ENCODE peak calls at places on chromosomes 6 and 20, in six cellular contexts. One of them, this sample, is unnamed.
A peak's percentile ranks its signal among the peaks of the same experiment; 100 is the strongest.

GRCh38 chr6:37137201-37137880 is 32.6 kb upstream of the PIM1 start:
- DNase-seq in WTC11: peak; percentile 49
- DNase-seq in HCT116: peak; percentile 68
- DNase-seq in GM12878: no peak
- DNase-seq in HepG2: peak; percentile 93
- DNase-seq in H1: no peak
- DNase-seq in this sample: no peak

GRCh38 chr6:21738180-21739094 is 144.9 kb downstream of the SOX4 start:
- DNase-seq in WTC11: no peak
- DNase-seq in HCT116: no peak
- DNase-seq in GM12878: no peak
- DNase-seq in HepG2: no peak
- DNase-seq in H1: no peak
- DNase-seq in this sample: no peak

GRCh38 chr20:11001767-11002540 is 328.2 kb upstream of the JAG1 start:
- DNase-seq in WTC11: no peak
- DNase-seq in HCT116: peak; percentile 95
- DNase-seq in GM12878: no peak
- DNase-seq in HepG2: peak; percentile 74
- DNase-seq in H1: peak; percentile 17
- DNase-seq in this sample: no peak

GRCh38 chr6:17957488-17957887 is 29.9 kb downstream of the KIF13A start:
- DNase-seq in WTC11: no peak
- DNase-seq in HCT116: no peak
- DNase-seq in GM12878: peak; percentile 3
- DNase-seq in HepG2: no peak
- DNase-seq in H1: no peak
- DNase-seq in this sample: no peak

GRCh38 chr6:13012977-13013680 is 296.6 kb downstream of the PHACTR1 start:
- DNase-seq in WTC11: peak; percentile 84
- DNase-seq in HCT116: no peak
- DNase-seq in GM12878: no peak
- DNase-seq in HepG2: no peak
- DNase-seq in H1: peak; percentile 58
- DNase-seq in this sample: no peak

GRCh38 chr6:167567142-167568033 is 242.5 kb downstream of the TTLL2 start:
- DNase-seq in WTC11: no peak
- DNase-seq in HCT116: no peak
- DNase-seq in GM12878: no peak
- DNase-seq in HepG2: no peak
- DNase-seq in H1: no peak
- DNase-seq in this sample: no peak

GRCh38 chr6:21678990-21679389 is 85.4 kb downstream of the SOX4 start:
- DNase-seq in WTC11: no peak
- DNase-seq in HCT116: no peak
- DNase-seq in GM12878: no peak
- DNase-seq in HepG2: peak; percentile 43
- DNase-seq in H1: no peak
- DNase-seq in this sample: no peak

GRCh38 chr6:56246941-56247653 is at the start of gene COL21A1:
- DNase-seq in WTC11: peak; percentile 91
- DNase-seq in HCT116: no peak
- DNase-seq in GM12878: no peak
- DNase-seq in HepG2: no peak
- DNase-seq in H1: peak; percentile 75
- DNase-seq in this sample: no peak

GRCh38 chr6:153616506-153616905 is 422.5 kb upstream of the OPRM1 start:
- DNase-seq in WTC11: peak; percentile 31
- DNase-seq in HCT116: no peak
- DNase-seq in GM12878: no peak
- DNase-seq in HepG2: no peak
- DNase-seq in H1: peak; percentile 33
- DNase-seq in this sample: no peak

GRCh38 chr20:33908351-33908750 is 85.4 kb upstream of the RALY start:
- DNase-seq in WTC11: no peak
- DNase-seq in HCT116: no peak
- DNase-seq in GM12878: no peak
- DNase-seq in HepG2: no peak
- DNase-seq in H1: no peak
- DNase-seq in this sample: no peak

GRCh38 chr6:50822078-50822476 is 3.4 kb downstream of the TFAP2B start:
- DNase-seq in WTC11: no peak
- DNase-seq in HCT116: no peak
- DNase-seq in GM12878: no peak
- DNase-seq in HepG2: no peak
- DNase-seq in H1: no peak
- DNase-seq in this sample: no peak

GRCh38 chr6:129575378-129576118 is 134.4 kb downstream of the ARHGAP18 start:
- DNase-seq in WTC11: no peak
- DNase-seq in HCT116: peak; percentile 27
- DNase-seq in GM12878: no peak
- DNase-seq in HepG2: peak; percentile 42
- DNase-seq in H1: no peak
- DNase-seq in this sample: peak; percentile 16

GRCh38 chr20:34562643-34563042 is 4.1 kb downstream of the MAP1LC3A start:
- DNase-seq in WTC11: peak; percentile 53
- DNase-seq in HCT116: no peak
- DNase-seq in GM12878: no peak
- DNase-seq in HepG2: peak; percentile 31
- DNase-seq in H1: no peak
- DNase-seq in this sample: no peak

GRCh38 chr20:51573576-51574243 is 31.2 kb upstream of the NFATC2 start:
- DNase-seq in WTC11: no peak
- DNase-seq in HCT116: no peak
- DNase-seq in GM12878: no peak
- DNase-seq in HepG2: no peak
- DNase-seq in H1: no peak
- DNase-seq in this sample: no peak

GRCh38 chr20:52972190-52972937 is at the start of gene TSHZ2:
- DNase-seq in WTC11: peak; percentile 41
- DNase-seq in HCT116: no peak
- DNase-seq in GM12878: no peak
- DNase-seq in HepG2: peak; percentile 24
- DNase-seq in H1: no peak
- DNase-seq in this sample: no peak

GRCh38 chr6:106275692-106276091 is 49.9 kb downstream of the ATG5 start:
- DNase-seq in WTC11: no peak
- DNase-seq in HCT116: no peak
- DNase-seq in GM12878: no peak
- DNase-seq in HepG2: no peak
- DNase-seq in H1: no peak
- DNase-seq in this sample: no peak

GRCh38 chr6:8180327-8181161 is 78.2 kb upstream of the EEF1E1 start:
- DNase-seq in WTC11: no peak
- DNase-seq in HCT116: no peak
- DNase-seq in GM12878: no peak
- DNase-seq in HepG2: no peak
- DNase-seq in H1: no peak
- DNase-seq in this sample: no peak

GRCh38 chr6:56863366-56863765 is 91.5 kb upstream of the BEND6 start:
- DNase-seq in WTC11: no peak
- DNase-seq in HCT116: no peak
- DNase-seq in GM12878: no peak
- DNase-seq in HepG2: peak; percentile 49
- DNase-seq in H1: no peak
- DNase-seq in this sample: no peak

GRCh38 chr6:14275493-14275851 is 157.9 kb downstream of the CD83 start:
- DNase-seq in WTC11: no peak
- DNase-seq in HCT116: no peak
- DNase-seq in GM12878: no peak
- DNase-seq in HepG2: no peak
- DNase-seq in H1: no peak
- DNase-seq in this sample: no peak

GRCh38 chr20:56527521-56527920 is 3.0 kb downstream of the FAM209A start:
- DNase-seq in WTC11: no peak
- DNase-seq in HCT116: no peak
- DNase-seq in GM12878: no peak
- DNase-seq in HepG2: no peak
- DNase-seq in H1: no peak
- DNase-seq in this sample: no peak

GRCh38 chr20:50877232-50877631 is 54.0 kb downstream of the ADNP start:
- DNase-seq in WTC11: no peak
- DNase-seq in HCT116: no peak
- DNase-seq in GM12878: no peak
- DNase-seq in HepG2: no peak
- DNase-seq in H1: no peak
- DNase-seq in this sample: no peak

GRCh38 chr20:46899619-46900018 is 5.0 kb downstream of the EYA2 start:
- DNase-seq in WTC11: no peak
- DNase-seq in HCT116: no peak
- DNase-seq in GM12878: no peak
- DNase-seq in HepG2: no peak
- DNase-seq in H1: no peak
- DNase-seq in this sample: no peak

GRCh38 chr6:47188588-47189021 is 121.1 kb downstream of the TNFRSF21 start:
- DNase-seq in WTC11: no peak
- DNase-seq in HCT116: peak; percentile 80
- DNase-seq in GM12878: no peak
- DNase-seq in HepG2: peak; percentile 95
- DNase-seq in H1: peak; percentile 17
- DNase-seq in this sample: no peak

GRCh38 chr20:46998497-46999190 is 104.0 kb downstream of the EYA2 start:
- DNase-seq in WTC11: peak; percentile 30
- DNase-seq in HCT116: no peak
- DNase-seq in GM12878: no peak
- DNase-seq in HepG2: no peak
- DNase-seq in H1: no peak
- DNase-seq in this sample: no peak

GRCh38 chr6:2108700-2109306 is 136.6 kb downstream of the GMDS start:
- DNase-seq in WTC11: no peak
- DNase-seq in HCT116: no peak
- DNase-seq in GM12878: no peak
- DNase-seq in HepG2: peak; percentile 20
- DNase-seq in H1: no peak
- DNase-seq in this sample: no peak
- TF ChIP-seq ATF3 in WTC11: no peak
- TF ChIP-seq ATF3 in HCT116: no peak
- TF ChIP-seq ATF3 in GM12878: no peak
- TF ChIP-seq ATF3 in HepG2: no peak
- TF ChIP-seq ATF3 in H1: no peak
- TF ChIP-seq ATF3 in this sample: no peak

GRCh38 chr6:169173532-169174268 is 79.9 kb downstream of the THBS2 start:
- DNase-seq in WTC11: no peak
- DNase-seq in HCT116: no peak
- DNase-seq in GM12878: no peak
- DNase-seq in HepG2: no peak
- DNase-seq in H1: no peak
- DNase-seq in this sample: no peak

GRCh38 chr6:169177516-169178196 is 76.0 kb downstream of the THBS2 start:
- DNase-seq in WTC11: no peak
- DNase-seq in HCT116: no peak
- DNase-seq in GM12878: no peak
- DNase-seq in HepG2: no peak
- DNase-seq in H1: no peak
- DNase-seq in this sample: no peak

GRCh38 chr6:169174516-169175359 is 78.9 kb downstream of the THBS2 start:
- DNase-seq in WTC11: no peak
- DNase-seq in HCT116: no peak
- DNase-seq in GM12878: no peak
- DNase-seq in HepG2: no peak
- DNase-seq in H1: no peak
- DNase-seq in this sample: peak; percentile 74

GRCh38 chr6:169175360-169175887 is 78.2 kb downstream of the THBS2 start:
- DNase-seq in WTC11: no peak
- DNase-seq in HCT116: no peak
- DNase-seq in GM12878: no peak
- DNase-seq in HepG2: no peak
- DNase-seq in H1: no peak
- DNase-seq in this sample: no peak

DNA sequence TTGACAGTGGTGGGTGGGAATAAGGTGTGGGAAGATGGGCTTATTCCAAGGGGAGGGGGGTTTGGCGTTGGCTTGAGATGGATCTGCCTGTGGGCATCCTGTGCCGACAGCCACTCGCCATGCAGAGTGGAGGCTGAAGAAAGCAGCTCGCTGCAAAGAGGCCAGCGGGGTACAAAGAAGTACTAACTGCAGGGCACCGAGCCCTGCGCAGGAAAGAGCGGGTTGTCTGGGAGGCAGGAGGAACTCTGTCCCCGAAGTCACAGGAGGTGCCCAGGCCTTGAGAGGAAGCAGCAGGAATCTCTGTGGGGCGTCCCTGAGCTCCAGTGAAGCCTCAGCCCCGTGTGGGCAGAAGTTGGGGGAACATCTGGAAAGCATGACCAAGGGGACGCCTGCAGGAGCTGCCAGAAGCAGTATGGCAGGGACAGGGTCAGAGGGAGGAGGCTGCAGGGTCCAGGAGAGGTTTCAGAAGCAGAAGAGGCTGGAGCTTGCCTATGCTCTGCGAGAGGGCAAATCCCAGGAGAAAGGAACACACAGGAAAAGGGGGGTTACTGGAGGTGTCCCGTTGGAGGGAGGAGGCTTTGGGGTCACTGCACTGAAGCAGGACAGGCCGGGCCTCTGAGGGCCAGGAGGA is 77.2 kb downstream of the THBS2 start:
- DNase-seq in WTC11: no peak
- DNase-seq in HCT116: no peak
- DNase-seq in GM12878: no peak
- DNase-seq in HepG2: no peak
- DNase-seq in H1: no peak
- DNase-seq in this sample: no peak
- TF ChIP-seq ATF3 in WTC11: no peak
- TF ChIP-seq ATF3 in HCT116: no peak
- TF ChIP-seq ATF3 in GM12878: no peak
- TF ChIP-seq ATF3 in HepG2: no peak
- TF ChIP-seq ATF3 in H1: no peak
- TF ChIP-seq ATF3 in this sample: no peak

DNA sequence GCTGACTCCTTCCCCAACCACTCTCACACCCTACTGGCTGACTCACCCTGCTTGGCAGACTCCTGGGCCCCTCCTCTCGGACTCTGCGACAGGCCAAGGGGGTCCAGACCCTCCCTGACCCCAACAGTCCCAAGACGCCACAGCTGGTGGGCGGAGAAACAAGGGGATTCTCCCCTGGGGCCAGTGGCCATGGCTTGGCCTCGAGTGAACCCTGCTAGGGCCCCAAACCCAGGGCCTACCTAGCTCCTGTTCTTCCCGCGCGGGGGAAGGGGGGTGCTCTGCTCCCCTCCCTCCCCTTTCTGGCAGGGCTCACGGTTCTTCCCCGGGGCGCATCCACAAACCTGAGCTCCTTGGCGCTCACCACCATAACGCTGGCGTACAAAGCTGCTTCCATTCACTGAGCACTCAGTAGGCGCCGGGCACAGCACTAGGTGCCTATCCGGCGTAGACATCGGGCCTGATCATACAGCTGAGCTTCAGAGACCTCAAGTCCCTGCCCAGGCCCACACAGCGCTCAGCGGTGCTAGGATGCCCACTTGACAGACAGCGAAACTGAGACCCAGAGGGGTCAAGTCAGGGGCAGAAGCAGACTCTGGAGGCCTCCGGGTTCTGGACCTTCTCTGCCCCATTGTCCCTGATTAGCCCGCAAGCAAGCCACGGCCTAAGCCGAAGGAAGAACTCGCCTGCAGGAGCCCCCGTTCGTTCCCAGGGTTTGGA is 564 bp downstream of the ADA start:
- DNase-seq in WTC11: no peak
- DNase-seq in HCT116: no peak
- DNase-seq in GM12878: no peak
- DNase-seq in HepG2: no peak
- DNase-seq in H1: no peak
- DNase-seq in this sample: no peak
- TF ChIP-seq ATF3 in WTC11: no peak
- TF ChIP-seq ATF3 in HCT116: no peak
- TF ChIP-seq ATF3 in GM12878: no peak
- TF ChIP-seq ATF3 in HepG2: no peak
- TF ChIP-seq ATF3 in H1: no peak
- TF ChIP-seq ATF3 in this sample: no peak

GRCh38 chr6:142635130-142635529 is 309.8 kb downstream of the HIVEP2 start:
- DNase-seq in WTC11: no peak
- DNase-seq in HCT116: no peak
- DNase-seq in GM12878: no peak
- DNase-seq in HepG2: no peak
- DNase-seq in H1: no peak
- DNase-seq in this sample: no peak
- TF ChIP-seq ATF3 in WTC11: no peak
- TF ChIP-seq ATF3 in HCT116: no peak
- TF ChIP-seq ATF3 in GM12878: no peak
- TF ChIP-seq ATF3 in HepG2: no peak
- TF ChIP-seq ATF3 in H1: no peak
- TF ChIP-seq ATF3 in this sample: no peak